ENCODE peak calls at places on chromosomes 16 and 17, in four cellular contexts. H is PC-9, E is esophagus muscularis mucosa, S is hepatocyte. T is an unnamed sample.

GRCh38 chr16:85543998-85544397 is 69.1 kb upstream of the GSE1 start:
- DNase-seq in H (no peak), E (no peak), S (no peak), T (no peak)

GRCh38 chr16:84534815-84535214 is 30.4 kb upstream of the MEAK7 start:
- DNase-seq in H (no peak), E (no peak), S (no peak), T (no peak)

GRCh38 chr17:9269350-9270035 is 248.2 kb downstream of the NTN1 start:
- DNase-seq in H (no peak), E (no peak), S (no peak), T (no peak)

GRCh38 chr16:21646721-21647561 is 5.5 kb downstream of the IGSF6 start:
- DNase-seq in H (no peak), E (no peak), S (no peak), T (peak)

GRCh38 chr16:9331503-9331902 is 240.1 kb downstream of the HAPSTR1 start:
- DNase-seq in H (no peak), E (no peak), S (no peak), T (no peak)

GRCh38 chr17:17054636-17055035 is 12.4 kb downstream of the MPRIP start:
- DNase-seq in H (no peak), E (no peak), S (no peak), T (no peak)

GRCh38 chr16:87765776-87766484 is at the start of gene KLHDC4:
- DNase-seq in H (peak), E (peak), S (peak), T (peak)

GRCh38 chr16:58399718-58400633 is 7.7 kb downstream of the GINS3 start:
- DNase-seq in H (no peak), E (no peak), S (no peak), T (peak)

GRCh38 chr16:63457869-63458268 is 1421.6 kb upstream of the CDH8 start:
- DNase-seq in H (no peak), E (no peak), S (no peak), T (no peak)

GRCh38 chr16:57061084-57061905 is 31.1 kb upstream of the CPNE2 start:
- DNase-seq in H (peak), E (no peak), S (no peak), T (peak)

GRCh38 chr16:56589141-56590039 is at the start of gene MT3:
- DNase-seq in H (peak), E (no peak), S (peak), T (no peak)

GRCh38 chr16:67372664-67373063 is 20.6 kb downstream of the TPPP3 start:
- DNase-seq in H (no peak), E (no peak), S (no peak), T (no peak)

GRCh38 chr16:11312718-11313492 is 31.8 kb upstream of the PRM1 start:
- DNase-seq in H (peak), E (no peak), S (peak), T (no peak)

GRCh38 chr17:1331708-1332107 is 52.2 kb downstream of the TRARG1 start:
- DNase-seq in H (no peak), E (no peak), S (no peak), T (no peak)

GRCh38 chr17:673200-673681 is 41.4 kb downstream of the VPS53 start:
- DNase-seq in H (no peak), E (no peak), S (peak), T (no peak)

GRCh38 chr16:55015181-55015913 is 84.7 kb downstream of the IRX5 start:
- DNase-seq in H (no peak), E (no peak), S (no peak), T (no peak)

GRCh38 chr16:30083216-30084055 is 7.6 kb downstream of the PPP4C start:
- DNase-seq in H (no peak), E (no peak), S (no peak), T (no peak)

GRCh38 chr16:65704866-65705265 is 583.0 kb upstream of the CDH11 start:
- DNase-seq in H (no peak), E (no peak), S (no peak), T (no peak)

GRCh38 chr17:43900858-43901754 is 6.2 kb downstream of the MPP2 start:
- DNase-seq in H (no peak), E (no peak), S (no peak), T (no peak)

GRCh38 chr17:45117848-45118646 is 14.3 kb downstream of the PLCD3 start:
- DNase-seq in H (no peak), E (no peak), S (no peak), T (no peak)

GRCh38 chr17:77571562-77571981 is 386.9 kb upstream of the TNRC6C start:
- DNase-seq in H (no peak), E (no peak), S (no peak), T (no peak)

GRCh38 chr17:43940630-43941029 is 1.6 kb downstream of the PPY start:
- DNase-seq in H (peak), E (no peak), S (peak), T (no peak)

GRCh38 chr17:19579867-19580565 is 46.4 kb downstream of the SLC47A1 start:
- DNase-seq in H (no peak), E (no peak), S (no peak), T (no peak)

GRCh38 chr17:11644265-11645212 is 46.3 kb downstream of the DNAH9 start:
- DNase-seq in H (peak), E (peak), S (peak), T (peak)

GRCh38 chr17:10309003-10309974 is 63.5 kb downstream of the MYH13 start:
- DNase-seq in H (no peak), E (no peak), S (no peak), T (no peak)

GRCh38 chr17:7108981-7109380 is 5.6 kb downstream of the ASGR2 start:
- DNase-seq in H (no peak), E (no peak), S (no peak), T (no peak)

GRCh38 chr17:78124081-78124835 is 4.3 kb downstream of the TMC6 start:
- DNase-seq in H (no peak), E (no peak), S (no peak), T (no peak)

DNA sequence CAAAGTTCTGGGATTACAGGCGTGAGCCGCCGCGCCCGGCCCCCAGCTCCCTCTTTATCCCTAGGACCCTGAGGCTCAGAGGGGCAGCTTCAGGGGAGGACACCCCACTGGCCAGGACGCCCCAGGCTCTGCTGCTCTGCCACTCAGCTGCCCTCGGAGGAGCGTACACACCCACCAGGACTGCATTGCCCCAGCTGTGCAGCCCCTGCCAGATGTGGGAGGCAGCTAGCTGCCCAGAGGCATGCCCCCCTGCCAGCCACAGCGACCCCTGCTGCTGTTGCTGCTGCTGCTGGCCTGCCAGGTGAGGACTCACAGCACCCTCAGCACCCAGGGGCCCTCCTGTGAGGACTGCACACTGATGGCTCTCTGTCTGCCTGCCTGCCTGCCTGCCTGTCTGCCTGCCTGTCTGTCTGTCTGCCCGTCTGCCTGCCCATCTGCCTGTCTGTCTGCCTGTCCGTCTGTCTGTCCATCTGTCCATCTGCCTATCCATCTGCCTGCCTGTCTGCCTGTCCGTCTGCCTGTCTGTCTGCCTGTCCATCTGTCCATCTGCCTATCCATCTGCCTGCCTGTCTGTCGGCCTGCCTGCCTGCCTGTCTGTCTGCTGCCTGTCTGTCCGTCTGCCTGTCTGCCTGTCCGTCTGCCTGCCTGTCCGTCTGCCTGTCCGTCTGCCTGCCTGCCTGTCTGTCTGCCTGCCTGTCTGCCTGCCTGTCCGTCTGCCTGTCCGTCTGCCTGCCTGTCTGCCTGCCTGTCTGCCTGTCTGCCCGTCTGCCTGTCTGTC is 5.0 kb downstream of the GCGR start:
- DNase-seq in H (no peak), E (no peak), S (no peak), T (no peak)
- H3K27ac ChIP-seq in H (no peak), E (no peak), S (no peak), T (no peak)

DNA sequence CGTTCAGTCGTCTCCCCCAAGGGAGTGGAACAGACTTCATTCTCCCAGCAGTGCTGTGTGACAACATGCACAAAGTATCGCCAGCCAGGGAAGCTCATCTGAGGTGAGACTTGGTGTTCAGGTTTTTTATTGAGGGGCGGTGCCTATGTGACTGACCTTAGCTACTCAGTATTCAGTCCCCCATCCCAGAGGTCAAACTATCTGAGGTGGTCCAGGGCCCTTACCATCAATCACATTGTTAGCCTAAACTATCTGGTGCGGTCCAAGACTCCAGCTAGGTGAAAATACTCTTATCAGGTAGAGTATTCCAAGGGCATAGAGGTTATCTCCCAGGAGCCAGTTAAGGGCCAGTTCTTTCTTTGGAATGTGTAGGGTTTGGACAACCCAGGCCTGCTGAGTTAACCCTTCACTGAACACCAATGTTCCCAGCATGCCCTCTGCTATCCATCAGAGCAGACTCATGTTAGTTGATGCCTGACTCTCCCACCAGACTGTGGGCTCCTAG is 5.4 kb upstream of the CACNG1 start:
- DNase-seq in H (no peak), E (no peak), S (no peak), T (no peak)
- TF ChIP-seq CTCF in H (no peak), E (no peak), S (no peak), T (no peak)

GRCh38 chr16:69165584-69165983 is 21.4 kb upstream of the SNTB2 start:
- DNase-seq in H (no peak), E (no peak), S (no peak), T (no peak)
- H3K27ac ChIP-seq in H (no peak), E (no peak), S (no peak), T (no peak)

GRCh38 chr17:21019976-21020575 is 22.7 kb downstream of the USP22 start:
- DNase-seq in H (no peak), E (no peak), S (no peak), T (no peak)
- TF ChIP-seq CTCF in H (no peak), E (peak), S (peak), T (peak)

GRCh38 chr17:47686276-47686635 is 7.7 kb upstream of the TBKBP1 start:
- DNase-seq in H (no peak), E (no peak), S (no peak), T (peak)

GRCh38 chr17:47687328-47687690 is 6.7 kb upstream of the TBKBP1 start:
- DNase-seq in H (no peak), E (no peak), S (no peak), T (no peak)

GRCh38 chr17:47686661-47687327 is 7.2 kb upstream of the TBKBP1 start:
- DNase-seq in H (no peak), E (no peak), S (no peak), T (no peak)

GRCh38 chr17:47685556-47686275 is 8.2 kb upstream of the TBKBP1 start:
- DNase-seq in H (no peak), E (no peak), S (no peak), T (no peak)

DNA sequence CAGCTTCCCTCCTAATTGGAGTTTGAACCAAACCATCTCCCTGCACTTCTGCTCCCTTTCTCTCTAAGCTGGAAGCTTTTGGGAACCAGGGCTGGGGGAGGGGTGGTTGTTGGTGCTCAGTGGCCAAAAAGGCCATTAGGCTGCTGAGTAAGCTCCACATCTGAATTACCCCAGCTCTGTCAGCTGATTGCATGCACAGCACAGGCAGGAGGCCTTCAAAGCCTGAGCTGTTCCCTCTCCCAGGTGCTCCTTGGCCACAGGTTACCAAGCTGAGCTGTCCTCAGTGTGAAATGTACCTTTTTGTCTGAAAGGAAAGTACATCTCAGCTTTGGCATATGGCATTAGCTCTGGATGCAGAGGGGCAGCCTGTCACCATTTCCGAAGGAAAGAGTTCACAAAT is 6.2 kb upstream of the TBKBP1 start:
- DNase-seq in H (no peak), E (no peak), S (no peak), T (no peak)
- H3K27ac ChIP-seq in H (no peak), E (no peak), S (peak), T (no peak)